ENCODE peak calls at places on chromosome 9, in eight cellular contexts. O, Z, U, I, E, N, A and L are unnamed samples.

GRCh38 chr9:123355761-123356520 is at the start of gene CRB2:
- DNase-seq in O (no peak), Z (no peak), U (no peak), I (no peak), E (no peak), N (no peak), A (no peak), L (no peak)

GRCh38 chr9:133506653-133507038 is 18.1 kb downstream of the MYMK start:
- DNase-seq in O (peak; percentile 71), Z (peak; percentile 80), U (no peak), I (peak; percentile 65), E (no peak), N (peak; percentile 79), A (peak; percentile 52), L (no peak)

GRCh38 chr9:114349713-114350480 is 20.2 kb downstream of the ORM2 start:
- DNase-seq in O (no peak), Z (peak; percentile 59), U (no peak), I (no peak), E (no peak), N (no peak), A (no peak), L (no peak)

GRCh38 chr9:118896356-118897000 is 472.8 kb downstream of the BRINP1 start:
- DNase-seq in O (no peak), Z (no peak), U (no peak), I (no peak), E (no peak), N (peak; percentile 1), A (no peak), L (no peak)

GRCh38 chr9:4741365-4742031 is 496 bp upstream of the AK3 start:
- DNase-seq in O (no peak), Z (peak; percentile 38), U (no peak), I (peak; percentile 47), E (peak; percentile 55), N (peak; percentile 64), A (peak; percentile 47), L (peak; percentile 76)

GRCh38 chr9:131470581-131470991 is 32.1 kb upstream of the POMT1 start:
- DNase-seq in O (peak; percentile 34), Z (no peak), U (no peak), I (no peak), E (no peak), N (no peak), A (no peak), L (no peak)

GRCh38 chr9:99235069-99235468 is 13.0 kb downstream of the SEC61B start:
- DNase-seq in O (no peak), Z (no peak), U (no peak), I (no peak), E (no peak), N (no peak), A (no peak), L (no peak)

GRCh38 chr9:120924698-120925534 is 1.7 kb downstream of the TRAF1 start:
- DNase-seq in O (no peak), Z (no peak), U (no peak), I (no peak), E (no peak), N (no peak), A (no peak), L (no peak)

GRCh38 chr9:135884328-135885035 is 22.9 kb downstream of the CAMSAP1 start:
- DNase-seq in O (no peak), Z (no peak), U (no peak), I (no peak), E (no peak), N (peak; percentile 70), A (no peak), L (no peak)

GRCh38 chr9:87451149-87451548 is 46.5 kb upstream of the DAPK1 start:
- DNase-seq in O (no peak), Z (no peak), U (no peak), I (no peak), E (no peak), N (no peak), A (no peak), L (no peak)

GRCh38 chr9:107733530-107733907 is 243.9 kb upstream of the KLF4 start:
- DNase-seq in O (peak; percentile 84), Z (peak; percentile 85), U (no peak), I (peak; percentile 61), E (peak; percentile 28), N (peak; percentile 94), A (peak; percentile 83), L (peak; percentile 69)

GRCh38 chr9:136135326-136136126 is 16.9 kb upstream of the TMEM250 start:
- DNase-seq in O (no peak), Z (no peak), U (no peak), I (no peak), E (no peak), N (no peak), A (no peak), L (no peak)

GRCh38 chr9:90546200-90546599 is 96.4 kb downstream of the DIRAS2 start:
- DNase-seq in O (no peak), Z (no peak), U (no peak), I (no peak), E (no peak), N (peak; percentile 4), A (no peak), L (no peak)

GRCh38 chr9:137441289-137441934 is at the start of gene ENTPD8:
- DNase-seq in O (peak; percentile 53), Z (no peak), U (no peak), I (no peak), E (peak; percentile 89), N (no peak), A (no peak), L (peak; percentile 93)

GRCh38 chr9:4382722-4383317 is 83.0 kb upstream of the GLIS3 start:
- DNase-seq in O (no peak), Z (no peak), U (no peak), I (no peak), E (no peak), N (peak; percentile 7), A (no peak), L (no peak)

GRCh38 chr9:14302405-14302804 is 11.5 kb downstream of the NFIB start:
- DNase-seq in O (no peak), Z (no peak), U (no peak), I (no peak), E (no peak), N (no peak), A (no peak), L (no peak)

GRCh38 chr9:14301582-14301981 is 12.4 kb downstream of the NFIB start:
- DNase-seq in O (no peak), Z (no peak), U (no peak), I (no peak), E (no peak), N (no peak), A (no peak), L (no peak)

GRCh38 chr9:14300588-14300987 is 13.4 kb downstream of the NFIB start:
- DNase-seq in O (no peak), Z (no peak), U (no peak), I (no peak), E (no peak), N (no peak), A (no peak), L (no peak)

GRCh38 chr9:14303110-14303509 is 10.8 kb downstream of the NFIB start:
- DNase-seq in O (no peak), Z (no peak), U (no peak), I (no peak), E (no peak), N (no peak), A (no peak), L (no peak)

DNA sequence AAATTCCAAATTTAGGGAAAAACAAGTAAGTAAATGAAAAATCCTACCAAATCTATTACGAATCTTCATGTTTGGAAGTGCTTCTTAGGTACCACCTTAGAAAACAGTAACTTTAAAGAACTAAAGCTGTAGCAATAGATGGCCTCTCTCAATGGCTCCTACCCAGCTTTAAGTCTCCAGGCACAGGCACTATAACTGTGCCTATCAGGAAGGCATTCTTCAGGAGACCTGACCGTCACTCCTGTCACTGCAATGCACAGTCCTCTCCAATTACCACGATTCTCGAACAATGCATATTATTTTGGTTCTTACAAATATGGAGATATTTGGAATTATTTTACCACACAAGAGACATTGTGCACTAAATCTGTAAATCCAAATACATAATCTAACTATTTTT is 12.9 kb downstream of the NFIB start:
- DNase-seq in O (no peak), Z (no peak), U (no peak), I (no peak), E (no peak), N (no peak), A (no peak), L (no peak)
- H3K4me1 ChIP-seq in O (peaks cover 77% of the 10 kb centered on the region), Z (peaks cover 94% of the 10 kb centered on the region), U (no peaks in the 10 kb centered on the region), I (peaks cover 100% of the 10 kb centered on the region), E (peaks cover 21% of the 10 kb centered on the region), N (peaks cover 53% of the 10 kb centered on the region), A (no peaks in the 10 kb centered on the region), L (no peaks in the 10 kb centered on the region)

GRCh38 chr9:127498298-127498697 is 47.0 kb downstream of the LRSAM1 start:
- DNase-seq in O (no peak), Z (no peak), U (no peak), I (no peak), E (no peak), N (no peak), A (no peak), L (no peak)
- H3K36me3 ChIP-seq in O (peaks cover 2% of the 10 kb centered on the region), Z (peaks cover 33% of the 10 kb centered on the region), U (peaks cover 11% of the 10 kb centered on the region), I (peaks cover 74% of the 10 kb centered on the region), E (peaks cover 2% of the 10 kb centered on the region), N (no peaks in the 10 kb centered on the region), A (no peaks in the 10 kb centered on the region), L (no peaks in the 10 kb centered on the region)

GRCh38 chr9:96686638-96687335 is 31.7 kb upstream of the PRXL2C start:
- DNase-seq in O (peak; percentile 93), Z (peak; percentile 76), U (peak; percentile 64), I (peak; percentile 83), E (peak; percentile 75), N (peak; percentile 74), A (peak; percentile 89), L (peak; percentile 73)
- TF ChIP-seq CTCF in O (peak; percentile 55), Z (peak; percentile 43), U (peak; percentile 28), I (peak; percentile 74), E (peak; percentile 39), N (peak; percentile 23), A (peak; percentile 54), L (no peak)

GRCh38 chr9:482736-483135 is 268.1 kb downstream of the DOCK8 start:
- DNase-seq in O (no peak), Z (no peak), U (no peak), I (no peak), E (no peak), N (no peak), A (no peak), L (no peak)

GRCh38 chr9:489198-490197 is 274.8 kb downstream of the DOCK8 start:
- DNase-seq in O (no peak), Z (no peak), U (no peak), I (no peak), E (no peak), N (no peak), A (no peak), L (no peak)

GRCh38 chr9:486156-486555 is 271.5 kb downstream of the DOCK8 start:
- DNase-seq in O (no peak), Z (no peak), U (no peak), I (no peak), E (no peak), N (no peak), A (no peak), L (no peak)

GRCh38 chr9:487429-487828 is 272.8 kb downstream of the DOCK8 start:
- DNase-seq in O (no peak), Z (no peak), U (no peak), I (no peak), E (no peak), N (no peak), A (no peak), L (no peak)

DNA sequence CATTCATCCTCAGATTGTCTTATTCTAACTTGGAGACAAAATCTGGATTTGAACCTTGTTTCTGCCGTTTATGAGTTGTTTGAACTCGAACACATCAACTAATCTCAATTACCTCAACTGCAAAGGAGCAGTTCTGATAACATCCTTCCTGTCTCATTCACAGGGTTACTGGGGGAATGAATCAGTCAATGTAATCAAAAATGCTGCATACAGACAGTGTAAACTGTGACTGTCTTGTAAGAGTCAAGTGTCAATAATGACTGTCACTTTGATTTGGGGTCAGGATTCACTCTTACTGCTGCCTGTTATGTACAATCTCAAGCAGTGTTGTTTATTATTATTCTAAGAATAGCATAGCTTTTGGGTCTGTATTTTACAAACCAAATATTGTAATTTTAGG is 273.8 kb downstream of the DOCK8 start:
- DNase-seq in O (no peak), Z (no peak), U (no peak), I (no peak), E (no peak), N (no peak), A (no peak), L (no peak)
- H3K4me1 ChIP-seq in O (no peaks in the 10 kb centered on the region), Z (no peaks in the 10 kb centered on the region), U (no peaks in the 10 kb centered on the region), I (no peaks in the 10 kb centered on the region), E (peaks cover 15% of the 10 kb centered on the region), N (peaks cover 8% of the 10 kb centered on the region), A (no peaks in the 10 kb centered on the region), L (peaks cover 5% of the 10 kb centered on the region)